ENCODE peak calls at places on chromosome 20, in nine cellular contexts. One of them, this sample, is unnamed.

GRCh38 chr20:25750765-25751696 is 54.4 kb upstream of the ZNF337 start:
- DNase-seq in breast epithelium: no peak
- DNase-seq in fibroblast of lung: peak; percentile 51
- DNase-seq in AG04450: no peak
- DNase-seq in GM12864: no peak
- DNase-seq in nephron progenitor cell: no peak
- DNase-seq in cardiac fibroblast: peak; percentile 51
- DNase-seq in IMR-90: peak; percentile 28
- DNase-seq in cardiac muscle cell: peak; percentile 68
- DNase-seq in this sample: peak; percentile 84

GRCh38 chr20:53736122-53736756 is 142.6 kb upstream of the ZNF217 start:
- DNase-seq in breast epithelium: no peak
- DNase-seq in fibroblast of lung: no peak
- DNase-seq in AG04450: no peak
- DNase-seq in GM12864: no peak
- DNase-seq in nephron progenitor cell: no peak
- DNase-seq in cardiac fibroblast: peak; percentile 23
- DNase-seq in IMR-90: no peak
- DNase-seq in cardiac muscle cell: peak; percentile 42
- DNase-seq in this sample: no peak

GRCh38 chr20:5845686-5846651 is 95.8 kb downstream of the SHLD1 start:
- DNase-seq in breast epithelium: no peak
- DNase-seq in fibroblast of lung: peak; percentile 73
- DNase-seq in AG04450: no peak
- DNase-seq in GM12864: no peak
- DNase-seq in nephron progenitor cell: no peak
- DNase-seq in cardiac fibroblast: peak; percentile 83
- DNase-seq in IMR-90: peak; percentile 45
- DNase-seq in cardiac muscle cell: peak; percentile 73
- DNase-seq in this sample: no peak

GRCh38 chr20:25054133-25054820 is 3.7 kb downstream of the ACSS1 start:
- DNase-seq in breast epithelium: no peak
- DNase-seq in fibroblast of lung: no peak
- DNase-seq in AG04450: no peak
- DNase-seq in GM12864: no peak
- DNase-seq in nephron progenitor cell: no peak
- DNase-seq in cardiac fibroblast: no peak
- DNase-seq in IMR-90: no peak
- DNase-seq in cardiac muscle cell: no peak
- DNase-seq in this sample: no peak

GRCh38 chr20:25355866-25356265 is 34.8 kb downstream of the ABHD12 start:
- DNase-seq in breast epithelium: no peak
- DNase-seq in fibroblast of lung: no peak
- DNase-seq in AG04450: no peak
- DNase-seq in GM12864: no peak
- DNase-seq in nephron progenitor cell: no peak
- DNase-seq in cardiac fibroblast: no peak
- DNase-seq in IMR-90: no peak
- DNase-seq in cardiac muscle cell: no peak
- DNase-seq in this sample: no peak

GRCh38 chr20:17856024-17856564 is 112.5 kb downstream of the SNX5 start:
- DNase-seq in breast epithelium: no peak
- DNase-seq in fibroblast of lung: peak; percentile 44
- DNase-seq in AG04450: no peak
- DNase-seq in GM12864: peak; percentile 87
- DNase-seq in nephron progenitor cell: no peak
- DNase-seq in cardiac fibroblast: no peak
- DNase-seq in IMR-90: peak; percentile 28
- DNase-seq in cardiac muscle cell: no peak
- DNase-seq in this sample: peak; percentile 69

GRCh38 chr20:6169251-6169650 is 46.4 kb upstream of the FERMT1 start:
- DNase-seq in breast epithelium: no peak
- DNase-seq in fibroblast of lung: no peak
- DNase-seq in AG04450: no peak
- DNase-seq in GM12864: no peak
- DNase-seq in nephron progenitor cell: no peak
- DNase-seq in cardiac fibroblast: peak; percentile 11
- DNase-seq in IMR-90: peak; percentile 12
- DNase-seq in cardiac muscle cell: peak; percentile 41
- DNase-seq in this sample: no peak

GRCh38 chr20:37384683-37385174 is 38.8 kb downstream of the SRC start:
- DNase-seq in breast epithelium: peak; percentile 61
- DNase-seq in fibroblast of lung: peak; percentile 49
- DNase-seq in AG04450: no peak
- DNase-seq in GM12864: no peak
- DNase-seq in nephron progenitor cell: peak; percentile 85
- DNase-seq in cardiac fibroblast: peak; percentile 53
- DNase-seq in IMR-90: peak; percentile 38
- DNase-seq in cardiac muscle cell: peak; percentile 58
- DNase-seq in this sample: peak; percentile 92

GRCh38 chr20:34062651-34063482 is 49.2 kb downstream of the EIF2S2 start:
- DNase-seq in breast epithelium: no peak
- DNase-seq in fibroblast of lung: no peak
- DNase-seq in AG04450: no peak
- DNase-seq in GM12864: no peak
- DNase-seq in nephron progenitor cell: no peak
- DNase-seq in cardiac fibroblast: no peak
- DNase-seq in IMR-90: peak; percentile 62
- DNase-seq in cardiac muscle cell: no peak
- DNase-seq in this sample: no peak

GRCh38 chr20:56949318-56949717 is 317.1 kb downstream of the BMP7 start:
- DNase-seq in breast epithelium: no peak
- DNase-seq in fibroblast of lung: no peak
- DNase-seq in AG04450: no peak
- DNase-seq in GM12864: no peak
- DNase-seq in nephron progenitor cell: no peak
- DNase-seq in cardiac fibroblast: no peak
- DNase-seq in IMR-90: no peak
- DNase-seq in cardiac muscle cell: no peak
- DNase-seq in this sample: no peak

GRCh38 chr20:61222699-61223098 is 29.4 kb upstream of the CDH4 start:
- DNase-seq in breast epithelium: no peak
- DNase-seq in fibroblast of lung: no peak
- DNase-seq in AG04450: no peak
- DNase-seq in GM12864: no peak
- DNase-seq in nephron progenitor cell: no peak
- DNase-seq in cardiac fibroblast: no peak
- DNase-seq in IMR-90: no peak
- DNase-seq in cardiac muscle cell: no peak
- DNase-seq in this sample: no peak

GRCh38 chr20:3407426-3408250 is at the start of gene DNAAF9:
- DNase-seq in breast epithelium: peak; percentile 70
- DNase-seq in fibroblast of lung: peak; percentile 64
- DNase-seq in AG04450: no peak
- DNase-seq in GM12864: no peak
- DNase-seq in nephron progenitor cell: peak; percentile 74
- DNase-seq in cardiac fibroblast: peak; percentile 79
- DNase-seq in IMR-90: peak; percentile 59
- DNase-seq in cardiac muscle cell: peak; percentile 84
- DNase-seq in this sample: peak; percentile 92

GRCh38 chr20:3405696-3406358 is 1.6 kb downstream of the DNAAF9 start:
- DNase-seq in breast epithelium: no peak
- DNase-seq in fibroblast of lung: peak; percentile 5
- DNase-seq in AG04450: no peak
- DNase-seq in GM12864: no peak
- DNase-seq in nephron progenitor cell: no peak
- DNase-seq in cardiac fibroblast: no peak
- DNase-seq in IMR-90: no peak
- DNase-seq in cardiac muscle cell: no peak
- DNase-seq in this sample: no peak

GRCh38 chr20:3408251-3408637 is 775 bp upstream of the DNAAF9 start:
- DNase-seq in breast epithelium: no peak
- DNase-seq in fibroblast of lung: no peak
- DNase-seq in AG04450: no peak
- DNase-seq in GM12864: no peak
- DNase-seq in nephron progenitor cell: no peak
- DNase-seq in cardiac fibroblast: no peak
- DNase-seq in IMR-90: no peak
- DNase-seq in cardiac muscle cell: no peak
- DNase-seq in this sample: no peak

GRCh38 chr20:3405139-3405538 is 2.3 kb downstream of the DNAAF9 start:
- DNase-seq in breast epithelium: no peak
- DNase-seq in fibroblast of lung: no peak
- DNase-seq in AG04450: no peak
- DNase-seq in GM12864: no peak
- DNase-seq in nephron progenitor cell: no peak
- DNase-seq in cardiac fibroblast: no peak
- DNase-seq in IMR-90: no peak
- DNase-seq in cardiac muscle cell: no peak
- DNase-seq in this sample: no peak

GRCh38 chr20:3406481-3407425 is 716 bp downstream of the DNAAF9 start:
- DNase-seq in breast epithelium: peak; percentile 56
- DNase-seq in fibroblast of lung: peak; percentile 48
- DNase-seq in AG04450: no peak
- DNase-seq in GM12864: no peak
- DNase-seq in nephron progenitor cell: peak; percentile 38
- DNase-seq in cardiac fibroblast: peak; percentile 56
- DNase-seq in IMR-90: peak; percentile 40
- DNase-seq in cardiac muscle cell: peak; percentile 67
- DNase-seq in this sample: peak; percentile 35
- TF ChIP-seq CTCF in breast epithelium: no peak
- TF ChIP-seq CTCF in fibroblast of lung: peak; percentile 11
- TF ChIP-seq CTCF in AG04450: no peak
- TF ChIP-seq CTCF in GM12864: no peak
- TF ChIP-seq CTCF in nephron progenitor cell: no peak
- TF ChIP-seq CTCF in cardiac fibroblast: no peak
- TF ChIP-seq CTCF in IMR-90: no peak
- TF ChIP-seq CTCF in cardiac muscle cell: peak; percentile 23
- TF ChIP-seq CTCF in this sample: no peak

GRCh38 chr20:40670251-40670650 is 18.8 kb downstream of the MAFB start:
- DNase-seq in breast epithelium: no peak
- DNase-seq in fibroblast of lung: no peak
- DNase-seq in AG04450: no peak
- DNase-seq in GM12864: no peak
- DNase-seq in nephron progenitor cell: no peak
- DNase-seq in cardiac fibroblast: no peak
- DNase-seq in IMR-90: no peak
- DNase-seq in cardiac muscle cell: no peak
- DNase-seq in this sample: no peak
- TF ChIP-seq CTCF in breast epithelium: no peak
- TF ChIP-seq CTCF in fibroblast of lung: peak; percentile 3
- TF ChIP-seq CTCF in AG04450: no peak
- TF ChIP-seq CTCF in GM12864: peak; percentile 10
- TF ChIP-seq CTCF in nephron progenitor cell: no peak
- TF ChIP-seq CTCF in cardiac fibroblast: no peak
- TF ChIP-seq CTCF in IMR-90: no peak
- TF ChIP-seq CTCF in cardiac muscle cell: peak; percentile 11
- TF ChIP-seq CTCF in this sample: no peak

GRCh38 chr20:44218441-44218840 is 7.9 kb upstream of the OSER1 start:
- DNase-seq in breast epithelium: no peak
- DNase-seq in fibroblast of lung: no peak
- DNase-seq in AG04450: no peak
- DNase-seq in GM12864: no peak
- DNase-seq in nephron progenitor cell: no peak
- DNase-seq in cardiac fibroblast: no peak
- DNase-seq in IMR-90: no peak
- DNase-seq in cardiac muscle cell: no peak
- DNase-seq in this sample: no peak
- TF ChIP-seq CTCF in breast epithelium: no peak
- TF ChIP-seq CTCF in fibroblast of lung: no peak
- TF ChIP-seq CTCF in AG04450: no peak
- TF ChIP-seq CTCF in GM12864: no peak
- TF ChIP-seq CTCF in nephron progenitor cell: no peak
- TF ChIP-seq CTCF in cardiac fibroblast: no peak
- TF ChIP-seq CTCF in IMR-90: no peak
- TF ChIP-seq CTCF in cardiac muscle cell: no peak
- TF ChIP-seq CTCF in this sample: no peak

DNA sequence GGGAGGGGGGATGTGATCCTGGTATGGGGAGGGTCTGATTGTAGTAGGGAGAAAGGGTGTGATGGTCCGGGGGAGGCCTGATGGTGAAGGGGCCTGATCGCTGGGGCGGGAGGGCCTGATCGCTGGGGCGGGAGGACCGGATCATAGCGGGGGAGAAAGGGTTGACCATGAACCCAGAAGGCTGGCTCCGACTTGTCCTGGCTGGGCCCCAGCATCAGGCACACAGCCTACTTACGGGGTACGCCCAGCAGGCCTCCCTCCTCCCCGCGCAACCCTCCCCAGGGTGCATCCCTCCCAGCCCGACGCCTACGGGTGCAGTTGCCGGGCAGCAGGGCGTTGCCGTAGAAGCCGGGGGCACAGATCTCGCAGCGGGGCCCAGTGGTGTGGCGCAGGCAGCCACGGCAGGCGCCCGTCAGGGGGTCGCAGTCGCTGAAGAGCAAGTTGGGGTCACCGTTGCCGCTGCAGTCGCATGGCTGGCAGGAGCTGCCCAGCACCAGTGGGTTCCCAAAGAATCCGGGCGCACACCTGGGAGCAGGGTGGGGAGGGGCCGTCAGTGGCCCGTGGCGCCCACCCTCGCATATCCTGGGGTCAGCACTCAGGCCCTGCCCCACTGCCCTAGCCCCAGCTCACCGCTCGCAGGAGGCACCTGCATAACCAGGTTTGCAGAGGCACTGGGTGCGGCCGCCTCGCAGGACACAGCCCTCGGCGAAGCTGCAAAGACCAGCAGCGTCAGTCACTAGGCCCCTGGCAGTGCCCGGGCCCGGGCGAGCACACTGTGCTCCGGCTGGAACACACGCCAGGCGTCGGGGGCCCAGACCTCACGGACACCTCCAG is 20.6 kb downstream of the ADRM1 start:
- DNase-seq in breast epithelium: no peak
- DNase-seq in fibroblast of lung: no peak
- DNase-seq in AG04450: no peak
- DNase-seq in GM12864: no peak
- DNase-seq in nephron progenitor cell: no peak
- DNase-seq in cardiac fibroblast: no peak
- DNase-seq in IMR-90: no peak
- DNase-seq in cardiac muscle cell: no peak
- DNase-seq in this sample: no peak
- TF ChIP-seq CTCF in breast epithelium: no peak
- TF ChIP-seq CTCF in fibroblast of lung: no peak
- TF ChIP-seq CTCF in AG04450: no peak
- TF ChIP-seq CTCF in GM12864: no peak
- TF ChIP-seq CTCF in nephron progenitor cell: no peak
- TF ChIP-seq CTCF in cardiac fibroblast: no peak
- TF ChIP-seq CTCF in IMR-90: no peak
- TF ChIP-seq CTCF in cardiac muscle cell: no peak
- TF ChIP-seq CTCF in this sample: no peak

DNA sequence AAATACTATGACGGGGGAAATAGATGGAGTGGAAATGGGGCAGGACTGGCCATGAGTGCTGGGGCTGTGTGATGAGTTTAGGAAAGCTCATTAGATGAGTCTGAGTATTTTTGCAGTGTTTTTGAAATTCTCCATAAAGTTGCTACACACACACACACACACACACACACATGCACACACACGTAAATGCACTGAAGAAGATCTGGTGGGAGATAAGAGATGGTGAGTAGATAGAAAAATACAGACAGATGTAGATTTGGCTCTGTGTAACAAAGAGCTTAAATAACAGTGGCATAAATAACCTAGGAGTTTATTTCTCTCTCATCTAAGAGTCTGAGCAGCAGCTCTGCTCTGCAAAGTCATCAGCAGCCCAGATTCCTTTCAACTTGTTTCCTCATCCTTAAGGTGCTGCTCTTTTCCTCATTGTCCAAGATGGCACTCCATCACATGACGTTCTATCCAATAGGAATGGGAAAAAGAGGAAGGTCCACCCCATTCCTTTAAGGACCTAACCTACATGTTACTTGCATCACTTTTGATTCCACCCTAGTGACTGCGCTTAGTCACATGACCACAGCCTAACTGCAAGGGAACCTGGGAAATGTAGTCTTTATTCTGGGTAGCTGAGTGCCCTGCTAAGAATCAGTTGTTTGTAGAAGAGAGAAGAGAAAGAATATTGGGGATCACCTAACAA is 76.4 kb downstream of the EYA2 start:
- DNase-seq in breast epithelium: no peak
- DNase-seq in fibroblast of lung: peak; percentile 89
- DNase-seq in AG04450: peak; percentile 83
- DNase-seq in GM12864: no peak
- DNase-seq in nephron progenitor cell: peak; percentile 27
- DNase-seq in cardiac fibroblast: peak; percentile 79
- DNase-seq in IMR-90: peak; percentile 97
- DNase-seq in cardiac muscle cell: peak; percentile 90
- DNase-seq in this sample: no peak
- TF ChIP-seq CTCF in breast epithelium: no peak
- TF ChIP-seq CTCF in fibroblast of lung: no peak
- TF ChIP-seq CTCF in AG04450: no peak
- TF ChIP-seq CTCF in GM12864: no peak
- TF ChIP-seq CTCF in nephron progenitor cell: no peak
- TF ChIP-seq CTCF in cardiac fibroblast: no peak
- TF ChIP-seq CTCF in IMR-90: no peak
- TF ChIP-seq CTCF in cardiac muscle cell: no peak
- TF ChIP-seq CTCF in this sample: no peak

This sample was measured in GM20000.